ENCODE peak calls at places on chromosomes 2 and 18, in four cellular contexts. K is glutamatergic neuron, Q is keratinocyte, V is mucosa of descending colon. P is an unnamed sample.

GRCh38 chr2:30950339-30950738 is 143.1 kb upstream of the CAPN13 start:
- DNase-seq in K (no peak), Q (no peak), V (no peak), P (no peak)

GRCh38 chr18:78632111-78632541 is 347.5 kb upstream of the SALL3 start:
- DNase-seq in K (no peak), Q (no peak), V (no peak), P (no peak)

GRCh38 chr2:86337235-86338099 is at the start of gene REEP1:
- DNase-seq in Q (no peak), K (peak), V (peak), P (peak)

GRCh38 chr18:13247506-13247905 is 28.9 kb downstream of the LDLRAD4 start:
- DNase-seq in Q (no peak), K (no peak), V (no peak), P (no peak)

GRCh38 chr2:12548906-12549305 is 167.8 kb upstream of the TRIB2 start:
- DNase-seq in K (no peak), V (no peak), Q (no peak), P (no peak)

GRCh38 chr18:23226930-23227728 is 91.8 kb downstream of the CABLES1 start:
- DNase-seq in V (no peak), Q (no peak), K (no peak), P (no peak)

GRCh38 chr2:236505648-236506047 is 64.0 kb upstream of the ACKR3 start:
- DNase-seq in Q (no peak), V (no peak), K (no peak), P (no peak)

GRCh38 chr2:29011650-29012060 is 30.6 kb downstream of the TOGARAM2 start:
- DNase-seq in Q (no peak), V (peak), K (no peak), P (no peak)

GRCh38 chr2:226791487-226792081 is 8.0 kb downstream of the IRS1 start:
- DNase-seq in K (peak), V (peak), Q (no peak), P (peak)

GRCh38 chr2:67658820-67659219 is 261.7 kb downstream of the ETAA1 start:
- DNase-seq in K (no peak), Q (no peak), V (no peak), P (no peak)

GRCh38 chr2:233331536-233331935 is 22.8 kb upstream of the DGKD start:
- DNase-seq in V (peak), Q (no peak), K (no peak), P (no peak)

GRCh38 chr2:176105078-176105726 is 1.9 kb upstream of the HOXD11 start:
- DNase-seq in Q (no peak), K (no peak), V (no peak), P (no peak)

GRCh38 chr2:119384971-119385370 is 18.2 kb downstream of the DBI start:
- DNase-seq in V (no peak), K (no peak), Q (no peak), P (no peak)

GRCh38 chr2:23413641-23414040 is 28.7 kb downstream of the KLHL29 start:
- DNase-seq in K (no peak), Q (no peak), V (no peak), P (no peak)

GRCh38 chr2:10163498-10164486 is 41.3 kb downstream of the RRM2 start:
- DNase-seq in Q (no peak), V (no peak), K (no peak), P (no peak)

GRCh38 chr2:52342458-52342857 is 1310.5 kb upstream of the NRXN1 start:
- DNase-seq in K (no peak), Q (no peak), V (no peak), P (no peak)

GRCh38 chr2:227370791-227371312 is 8.3 kb downstream of the TM4SF20 start:
- DNase-seq in V (peak), K (no peak), Q (no peak), P (no peak)

GRCh38 chr18:13006731-13007550 is 15.8 kb downstream of the CEP192 start:
- DNase-seq in V (no peak), K (no peak), Q (no peak), P (no peak)

GRCh38 chr2:16613475-16613874 is 52.2 kb downstream of the CYRIA start:
- DNase-seq in Q (no peak), K (no peak), V (no peak), P (no peak)

GRCh38 chr2:215729985-215730620 is 283.2 kb downstream of the MREG start:
- DNase-seq in Q (no peak), K (no peak), V (no peak), P (no peak)

GRCh38 chr2:58428286-58428552 is 187.1 kb upstream of the FANCL start:
- DNase-seq in Q (no peak), K (no peak), V (peak), P (peak)

GRCh38 chr18:25168011-25168410 is 184.0 kb downstream of the ZNF521 start:
- DNase-seq in K (peak), Q (no peak), V (no peak), P (no peak)

GRCh38 chr18:7812431-7813063 is 245.4 kb downstream of the PTPRM start:
- DNase-seq in K (no peak), Q (no peak), V (no peak), P (no peak)

GRCh38 chr18:30086351-30086750 is 956.2 kb downstream of the DSC3 start:
- DNase-seq in V (no peak), Q (no peak), K (no peak), P (no peak)

GRCh38 chr2:207474871-207475485 is 54.8 kb upstream of the CREB1 start:
- DNase-seq in K (no peak), Q (no peak), V (peak), P (no peak)

GRCh38 chr2:45256867-45257641 is 247.8 kb upstream of the SIX2 start:
- DNase-seq in Q (no peak), V (peak), K (peak), P (no peak)

GRCh38 chr2:220269421-220269820 is 642.0 kb downstream of the SLC4A3 start:
- DNase-seq in Q (no peak), K (peak), V (no peak), P (no peak)

GRCh38 chr2:17515652-17516051 is 2.6 kb downstream of the RAD51AP2 start:
- DNase-seq in V (no peak), Q (no peak), K (no peak), P (no peak)

GRCh38 chr18:74278058-74278457 is 13.7 kb downstream of the CYB5A start:
- DNase-seq in K (no peak), V (no peak), Q (no peak), P (no peak)

GRCh38 chr2:10326151-10326616 is 23.5 kb downstream of the HPCAL1 start:
- DNase-seq in V (no peak), Q (no peak), K (no peak), P (no peak)

GRCh38 chr18:79922971-79923411 is 28.5 kb downstream of the SLC66A2 start:
- DNase-seq in V (no peak), K (no peak), Q (no peak), P (no peak)

GRCh38 chr18:11741505-11742145 is 52.6 kb downstream of the GNAL start:
- DNase-seq in Q (peak), K (no peak), V (no peak), P (no peak)

GRCh38 chr2:158529379-158530110 is 72.8 kb downstream of the PKP4 start:
- DNase-seq in Q (no peak), V (no peak), K (no peak), P (no peak)

DNA sequence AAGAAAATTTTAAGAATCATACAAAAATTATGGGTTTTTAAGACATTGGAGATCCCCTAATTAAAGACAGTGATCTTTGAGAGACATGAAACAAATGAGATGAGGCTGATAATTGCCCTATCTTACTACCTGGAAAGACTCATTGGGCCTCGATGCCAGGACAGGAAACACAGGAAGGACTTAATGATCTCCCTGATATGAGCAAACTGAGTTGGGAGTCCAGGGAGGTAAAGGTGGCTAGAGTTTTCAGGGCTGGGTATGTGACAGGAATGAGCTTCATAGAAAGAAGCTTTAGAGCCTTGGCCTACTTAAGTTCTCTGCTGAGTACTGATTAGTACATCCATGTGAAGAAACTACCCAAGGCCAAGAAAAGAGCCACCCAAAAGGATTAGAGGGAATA is 40.6 kb upstream of the GULP1 start:
- DNase-seq in K (no peak), V (no peak), Q (no peak), P (no peak)
- TF ChIP-seq CTCF in K (no peak), V (no peak), Q (no peak), P (no peak)

DNA sequence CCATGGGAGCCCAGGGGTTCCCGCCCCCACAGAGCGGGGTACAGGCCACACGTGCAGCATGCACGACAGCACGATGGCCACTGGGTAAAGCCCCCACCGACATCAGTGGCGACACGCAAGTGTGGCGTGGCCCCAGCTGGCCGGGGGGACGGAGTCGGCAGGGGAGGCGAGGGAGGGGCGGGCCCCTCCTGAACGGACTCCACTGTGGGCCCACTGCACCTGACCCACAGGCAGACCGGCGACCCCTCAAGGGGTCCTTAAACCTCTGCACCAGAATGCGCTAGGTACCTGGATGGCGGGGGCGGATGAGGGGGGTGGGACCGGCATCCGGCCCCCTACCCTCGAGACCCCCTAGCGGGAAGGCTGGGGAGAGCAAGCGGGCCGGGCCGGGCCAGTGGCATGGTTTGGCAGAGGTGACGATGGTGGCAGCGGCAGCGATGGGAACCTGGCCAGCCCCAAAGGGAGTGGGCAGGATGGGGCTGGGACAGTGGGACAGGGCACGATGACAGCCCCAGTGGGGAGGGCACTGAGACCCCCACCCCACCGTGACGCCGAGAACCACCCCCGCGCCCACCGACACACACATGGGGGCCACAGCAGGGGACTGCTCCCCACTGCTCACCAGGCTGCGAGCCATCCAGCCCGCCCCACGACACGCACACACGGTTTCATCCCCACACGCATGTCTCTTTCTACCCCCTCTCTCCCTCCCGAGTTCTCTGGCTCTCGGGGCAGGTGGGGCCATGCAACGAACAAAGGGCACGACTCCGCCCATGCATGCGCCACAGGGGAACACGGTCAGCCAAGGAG is 91.9 kb upstream of the ANKRD30BL start:
- DNase-seq in Q (no peak), K (no peak), V (no peak), P (no peak)
- TF ChIP-seq CTCF in Q (no peak), K (no peak), V (no peak), P (no peak)

DNA sequence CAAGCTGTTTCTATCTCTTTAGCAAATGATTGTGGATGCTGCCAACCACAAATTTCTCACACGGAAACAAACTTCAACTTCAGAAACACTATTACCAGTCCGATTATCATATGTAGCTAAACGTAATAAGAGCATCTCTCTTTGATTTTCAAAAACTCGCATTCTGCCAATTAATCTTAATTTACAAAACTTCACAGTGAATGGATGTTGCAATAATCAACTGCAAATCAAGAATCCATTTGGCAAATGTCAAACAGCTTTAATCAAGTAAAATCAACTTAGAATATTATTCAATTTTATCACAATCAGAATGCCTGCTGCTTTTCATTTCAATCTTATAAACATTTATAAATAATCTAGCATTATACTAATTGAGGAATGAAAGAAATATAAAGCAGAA is 54.2 kb downstream of the DTNB start:
- DNase-seq in K (no peak), V (no peak), Q (no peak), P (no peak)
- TF ChIP-seq CTCF in K (no peak), V (no peak), Q (no peak), P (no peak)

DNA sequence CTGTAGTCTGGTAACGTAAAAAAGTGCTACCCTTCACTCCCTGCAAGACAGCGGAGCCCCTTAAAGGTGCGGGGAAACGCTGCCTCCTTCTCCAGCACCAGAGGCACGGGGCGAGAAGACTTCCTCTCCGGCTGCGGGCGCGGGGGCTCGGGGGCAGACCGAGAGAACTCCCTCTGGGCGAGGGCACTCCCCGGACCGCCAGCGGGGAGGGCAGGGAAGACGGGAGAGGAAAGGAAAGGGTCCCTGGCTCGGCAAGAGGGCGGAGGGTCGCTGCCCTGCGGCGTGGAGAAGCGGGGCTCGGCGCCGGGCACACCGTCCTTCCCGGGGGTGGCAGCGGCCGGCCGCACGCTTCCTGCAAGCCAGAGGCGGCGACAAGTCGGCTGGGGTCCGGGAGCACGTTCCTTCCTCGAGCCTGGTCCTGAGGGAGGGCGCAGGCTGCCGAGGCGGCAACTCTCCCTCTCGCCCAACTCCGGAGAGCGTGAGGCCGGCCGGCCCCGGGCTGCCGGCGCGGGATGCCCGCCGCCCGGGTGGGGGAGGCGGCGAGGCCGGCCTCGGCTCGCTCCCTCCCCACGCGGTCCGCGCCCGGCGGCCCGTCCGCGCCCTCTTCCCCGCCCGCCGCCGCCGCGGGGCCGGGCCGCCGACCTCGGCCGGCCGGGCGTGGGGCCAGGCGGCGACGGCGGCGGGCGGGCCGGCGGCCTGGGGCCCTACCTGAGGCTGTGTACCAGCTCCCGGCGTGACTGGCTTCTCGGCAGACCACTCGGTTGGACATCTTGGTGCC is 1.1 kb downstream of the MEMO1 start:
- DNase-seq in V (peak), K (peak), Q (no peak), P (peak)
- TF ChIP-seq CTCF in V (no peak), K (no peak), Q (no peak), P (no peak)

GRCh38 chr2:61543062-61543461 is 4.9 kb upstream of the XPO1 start:
- DNase-seq in K (no peak), V (no peak), Q (no peak), P (no peak)
- TF ChIP-seq CTCF in K (no peak), V (no peak), Q (no peak), P (no peak)

GRCh38 chr2:135600915-135601314 is 69.6 kb downstream of the R3HDM1 start:
- DNase-seq in V (no peak), Q (no peak), K (no peak), P (no peak)
- TF ChIP-seq CTCF in V (no peak), Q (no peak), K (no peak), P (no peak)

GRCh38 chr18:44130365-44130942 is 550.2 kb upstream of the SETBP1 start:
- DNase-seq in K (peak), Q (no peak), V (peak), P (no peak)
- TF ChIP-seq CTCF in K (peak), Q (peak), V (peak), P (peak)

GRCh38 chr2:53543083-53543482 is 224.5 kb upstream of the CHAC2 start:
- DNase-seq in K (no peak), V (no peak), Q (no peak), P (no peak)
- TF ChIP-seq CTCF in K (no peak), V (no peak), Q (no peak), P (no peak)